ENCODE peak calls at places on chromosomes 11 and 22, in five cellular contexts. Q is pancreas, X is nephron progenitor cell, S is mammary epithelial cell, Z is upper lobe of right lung. V is an unnamed sample.

GRCh38 chr11:86761978-86762377 is 38.4 kb upstream of the PRSS23 start:
- DNase-seq in X (no peak), Z (no peak), Q (no peak), S (no peak), V (no peak)

GRCh38 chr11:1920909-1921575 is 1.5 kb downstream of the TNNT3 start:
- DNase-seq in S (no peak), Z (no peak), X (no peak), Q (no peak), V (no peak)

GRCh38 chr11:18650859-18651557 is 16.9 kb upstream of the SPTY2D1 start:
- DNase-seq in Z (no peak), S (no peak), Q (peak; percentile 46), X (no peak), V (peak; percentile 25)

GRCh38 chr11:69529001-69529400 is 47.5 kb downstream of the LINC01488 start:
- DNase-seq in S (no peak), Z (no peak), Q (no peak), X (no peak), V (no peak)

GRCh38 chr11:95912902-95913560 is 10.9 kb downstream of the MTMR2 start:
- DNase-seq in Q (no peak), Z (no peak), X (no peak), S (peak; percentile 54), V (no peak)

GRCh38 chr11:123448798-123449197 is 18.7 kb downstream of the GRAMD1B start:
- DNase-seq in Z (no peak), X (no peak), S (no peak), Q (no peak), V (no peak)

GRCh38 chr11:64649304-64649703 is 58.3 kb downstream of the SLC22A12 start:
- DNase-seq in Q (peak; percentile 57), X (peak; percentile 56), Z (no peak), S (peak; percentile 9), V (no peak)

GRCh38 chr11:106304274-106304673 is 226.8 kb downstream of the AASDHPPT start:
- DNase-seq in X (no peak), Q (no peak), S (peak; percentile 26), Z (no peak), V (no peak)

GRCh38 chr11:77789061-77789730 is 31.3 kb downstream of the RSF1 start:
- DNase-seq in X (no peak), Z (no peak), S (no peak), Q (no peak), V (no peak)

GRCh38 chr11:63869686-63870085 is 30.8 kb downstream of the MARK2 start:
- DNase-seq in Z (no peak), X (no peak), Q (no peak), S (no peak), V (no peak)

GRCh38 chr22:38305481-38306448 is 11.5 kb downstream of the CSNK1E start:
- DNase-seq in S (peak; percentile 63), Z (no peak), X (peak; percentile 20), Q (no peak), V (no peak)

GRCh38 chr11:92417326-92417725 is 192.7 kb downstream of the FAT3 start:
- DNase-seq in X (no peak), Z (no peak), S (no peak), Q (no peak), V (no peak)

GRCh38 chr11:11969380-11970215 is 38.8 kb downstream of the DKK3 start:
- DNase-seq in Z (no peak), S (no peak), Q (no peak), X (no peak), V (no peak)

GRCh38 chr11:18853086-18853720 is 61.6 kb upstream of the PTPN5 start:
- DNase-seq in Q (no peak), Z (no peak), S (peak; percentile 41), X (no peak), V (no peak)

GRCh38 chr11:65931773-65932557 is 12.7 kb downstream of the DRAP1 start:
- DNase-seq in X (no peak), S (no peak), Q (no peak), Z (no peak), V (no peak)
- TF ChIP-seq CTCF in X (no peak), S (no peak), Q (no peak), Z (no peak), V (no peak)

GRCh38 chr22:36807627-36808026 is 9.2 kb downstream of the PVALB start:
- DNase-seq in S (no peak), X (no peak), Q (no peak), Z (no peak), V (no peak)
- TF ChIP-seq CTCF in S (no peak), X (no peak), Q (no peak), Z (no peak), V (no peak)

DNA sequence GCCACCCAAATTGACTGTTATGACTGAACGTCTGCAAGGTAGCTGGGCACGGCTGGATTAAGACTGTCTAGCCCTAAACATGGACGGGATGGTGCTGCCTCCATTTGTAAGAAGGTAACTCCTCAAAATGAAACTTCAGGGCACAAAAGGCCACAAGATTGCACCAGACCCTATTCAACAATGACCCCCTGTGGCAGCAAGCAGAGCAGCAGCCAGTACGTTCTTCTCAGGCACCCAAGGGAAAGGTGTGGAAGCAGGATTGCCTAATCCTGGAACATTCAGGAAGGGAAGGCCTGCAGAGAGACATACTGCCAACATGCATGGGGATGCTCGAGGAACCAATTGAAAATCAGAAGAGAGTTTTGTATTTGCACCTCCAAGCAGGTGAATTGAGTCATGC is 4.5 kb upstream of the TBX10 start:
- DNase-seq in X (no peak), Z (no peak), Q (no peak), S (peak; percentile 30), V (no peak)
- TF ChIP-seq CTCF in X (no peak), Z (peak; percentile 8), Q (no peak), S (peak; percentile 49), V (peak; percentile 41)

GRCh38 chr11:59201376-59201775 is 11.4 kb downstream of the MPEG1 start:
- DNase-seq in Z (no peak), S (no peak), Q (no peak), X (no peak), V (no peak)
- TF ChIP-seq CTCF in Z (peak; percentile 15), S (peak; percentile 51), Q (no peak), X (no peak), V (peak; percentile 44)